ENCODE peak calls at places on chromosomes 11 and 22, in eight cellular contexts. P is CD8-positive, alpha-beta T cell; U is stimulated activated CD4-positive, alpha-beta T cell treated with anti-CD3 and anti-CD28 coated beads, TNF-alpha, amount 100 ng/mL, for 24 hours; H is activated gamma-delta T cell treated with Interleukin-2 at 50 U/mL for 16 hours; D is H1; K is AG08396; G is CD4-positive, alpha-beta T cell; Q is PC-3. J is an unnamed sample.

GRCh38 chr11:8722156-8722555 is 39.6 kb downstream of the RPL27A start:
- DNase-seq in P (no peak), U (no peak), H (no peak), D (no peak), K (peak; percentile 74), G (no peak), Q (no peak), J (no peak)

GRCh38 chr22:29377979-29378378 is 10.4 kb downstream of the AP1B1 start:
- DNase-seq in P (no peak), U (no peak), H (no peak), D (no peak), K (no peak), G (no peak), Q (peak; percentile 93), J (no peak)

GRCh38 chr11:120911943-120912342 is 112.0 kb upstream of the TBCEL start:
- DNase-seq in P (no peak), U (no peak), H (no peak), D (no peak), K (no peak), G (no peak), Q (peak; percentile 20), J (no peak)

GRCh38 chr11:45809456-45810395 is 4.8 kb downstream of the SLC35C1 start:
- DNase-seq in P (no peak), U (no peak), H (no peak), D (no peak), K (no peak), G (no peak), Q (no peak), J (no peak)

GRCh38 chr11:107043242-107043991 is 25.1 kb upstream of the GUCY1A2 start:
- DNase-seq in P (no peak), U (no peak), H (no peak), D (no peak), K (peak; percentile 11), G (no peak), Q (peak; percentile 81), J (no peak)

GRCh38 chr11:30546334-30546733 is 39.8 kb downstream of the MPPED2 start:
- DNase-seq in P (no peak), U (no peak), H (no peak), D (no peak), K (no peak), G (no peak), Q (no peak), J (no peak)

GRCh38 chr11:21927628-21928027 is 265.3 kb upstream of the ANO5 start:
- DNase-seq in P (no peak), U (no peak), H (no peak), D (no peak), K (no peak), G (no peak), Q (no peak), J (no peak)

GRCh38 chr11:13834463-13834862 is 128.1 kb upstream of the SPON1 start:
- DNase-seq in P (no peak), U (no peak), H (no peak), D (peak; percentile 9), K (no peak), G (no peak), Q (peak; percentile 12), J (no peak)

GRCh38 chr11:18700375-18700774 is 1.8 kb downstream of the TMEM86A start:
- DNase-seq in P (no peak), U (no peak), H (no peak), D (no peak), K (no peak), G (no peak), Q (peak; percentile 33), J (no peak)

GRCh38 chr22:46864314-46865051 is 102.0 kb downstream of the TBC1D22A start:
- DNase-seq in P (no peak), U (no peak), H (no peak), D (no peak), K (no peak), G (no peak), Q (no peak), J (no peak)

GRCh38 chr11:119180729-119181676 is 4.3 kb upstream of the NHERF4 start:
- DNase-seq in P (no peak), U (no peak), H (no peak), D (no peak), K (no peak), G (no peak), Q (no peak), J (no peak)

GRCh38 chr11:66543263-66544107 is 2.4 kb downstream of the ZDHHC24 start:
- DNase-seq in P (peak; percentile 76), U (no peak), H (peak; percentile 75), D (no peak), K (peak; percentile 72), G (peak; percentile 67), Q (no peak), J (peak; percentile 87)

GRCh38 chr11:1109918-1110705 is 35.4 kb downstream of the MUC2 start:
- DNase-seq in P (no peak), U (no peak), H (no peak), D (no peak), K (no peak), G (no peak), Q (no peak), J (no peak)

GRCh38 chr22:49968831-49969661 is 8.5 kb downstream of the PIM3 start:
- DNase-seq in P (no peak), U (no peak), H (peak; percentile 3), D (no peak), K (no peak), G (peak; percentile 32), Q (no peak), J (no peak)

GRCh38 chr11:62013266-62014157 is 46.1 kb upstream of the FTH1 start:
- DNase-seq in P (no peak), U (no peak), H (no peak), D (no peak), K (no peak), G (no peak), Q (peak; percentile 85), J (no peak)

GRCh38 chr22:49727881-49728563 is 99.7 kb downstream of the BRD1 start:
- DNase-seq in P (no peak), U (no peak), H (no peak), D (no peak), K (no peak), G (no peak), Q (no peak), J (no peak)

GRCh38 chr11:92285776-92286175 is 61.2 kb downstream of the FAT3 start:
- DNase-seq in P (no peak), U (no peak), H (no peak), D (no peak), K (no peak), G (no peak), Q (no peak), J (no peak)

GRCh38 chr11:45184640-45185039 is 38.2 kb downstream of the PRDM11 start:
- DNase-seq in P (no peak), U (no peak), H (no peak), D (no peak), K (no peak), G (no peak), Q (no peak), J (no peak)

GRCh38 chr22:36612458-36612857 is 83.5 kb upstream of the EIF3D start:
- DNase-seq in P (no peak), U (no peak), H (no peak), D (no peak), K (peak; percentile 65), G (no peak), Q (peak; percentile 3), J (no peak)

GRCh38 chr11:19864141-19865120 is 151.8 kb downstream of the NAV2 start:
- DNase-seq in P (no peak), U (no peak), H (no peak), D (no peak), K (no peak), G (no peak), Q (no peak), J (no peak)

GRCh38 chr11:1906146-1906545 is 13.4 kb upstream of the TNNT3 start:
- DNase-seq in P (no peak), U (no peak), H (no peak), D (no peak), K (no peak), G (no peak), Q (no peak), J (no peak)

GRCh38 chr11:69449320-69450063 is 32.0 kb upstream of the LINC01488 start:
- DNase-seq in P (no peak), U (no peak), H (no peak), D (no peak), K (peak; percentile 68), G (no peak), Q (no peak), J (no peak)

GRCh38 chr11:114440121-114440860 is 1.0 kb downstream of the REXO2 start:
- DNase-seq in P (no peak), U (no peak), H (no peak), D (no peak), K (peak; percentile 27), G (no peak), Q (peak; percentile 29), J (no peak)

GRCh38 chr11:63917685-63918523 is 940 bp upstream of the RCOR2 start:
- DNase-seq in P (peak; percentile 36), U (no peak), H (peak; percentile 30), D (no peak), K (peak; percentile 79), G (no peak), Q (peak; percentile 21), J (peak; percentile 69)

GRCh38 chr11:31412946-31413345 is 43.3 kb downstream of the DNAJC24 start:
- DNase-seq in P (no peak), U (no peak), H (no peak), D (no peak), K (peak; percentile 4), G (no peak), Q (peak; percentile 32), J (no peak)